ENCODE peak calls at places on chromosomes 12 and 14, in five cellular contexts. D, Y, P, J and R are unnamed samples.
A peak's percentile ranks its signal among the peaks of the same experiment; 100 is the strongest.

GRCh38 chr14:53870997-53871396 is 85.6 kb downstream of the BMP4 start:
- DNase-seq in D (no peak), P (no peak), Y (no peak), J (no peak), R (no peak)

GRCh38 chr12:93829073-93829472 is 151.9 kb downstream of the CRADD start:
- DNase-seq in Y (no peak), J (no peak), P (no peak), D (no peak), R (no peak)

GRCh38 chr12:116481726-116482125 is 77.5 kb upstream of the MAP1LC3B2 start:
- DNase-seq in P (no peak), Y (no peak), J (no peak), D (no peak), R (no peak)

GRCh38 chr14:68628605-68629310 is 164.1 kb downstream of the ZFP36L1 start:
- DNase-seq in D (no peak), J (no peak), P (no peak), Y (no peak), R (peak; percentile 68)

GRCh38 chr12:3107071-3107583 is 29.9 kb downstream of the TSPAN9 start:
- DNase-seq in J (peak; percentile 10), P (no peak), D (peak; percentile 80), Y (no peak), R (no peak)

GRCh38 chr14:22096511-22096890 is 422.9 kb upstream of the OR4E1 start:
- DNase-seq in D (no peak), J (no peak), P (no peak), Y (no peak), R (no peak)

GRCh38 chr14:22547309-22547947 is 41.6 kb downstream of the DAD1 start:
- DNase-seq in P (no peak), J (no peak), Y (no peak), D (no peak), R (no peak)

GRCh38 chr14:39169541-39169900 is 612 bp downstream of the TRAPPC6B start:
- DNase-seq in J (peak; percentile 55), P (no peak), Y (peak; percentile 19), D (no peak), R (no peak)

GRCh38 chr12:96242597-96242996 is 48.4 kb downstream of the ELK3 start:
- DNase-seq in D (no peak), Y (no peak), P (no peak), J (no peak), R (peak; percentile 71)

GRCh38 chr12:52029686-52030085 is 21.6 kb upstream of the NR4A1 start:
- DNase-seq in P (no peak), D (no peak), Y (peak; percentile 19), J (no peak), R (no peak)

GRCh38 chr14:90559811-90560492 is 163.1 kb downstream of the CALM1 start:
- DNase-seq in D (no peak), J (peak; percentile 60), Y (no peak), P (no peak), R (no peak)

GRCh38 chr12:107605293-107605692 is 80.3 kb upstream of the PWP1 start:
- DNase-seq in Y (no peak), P (no peak), J (no peak), D (no peak), R (no peak)

GRCh38 chr12:46266869-46267617 is 1.8 kb downstream of the SLC38A1 start:
- DNase-seq in Y (peak; percentile 85), P (peak; percentile 28), D (peak; percentile 46), J (peak; percentile 72), R (peak; percentile 79)